ENCODE peak calls at places on chromosomes 12 and 14, in nine cellular contexts. L, J, A, V, G, I, R, M and X are unnamed samples.

GRCh38 chr14:54447231-54447692 is 6.1 kb upstream of the CNIH1 start:
- DNase-seq in L (no peak), J (no peak), A (no peak), V (no peak), G (no peak), I (no peak), R (peak), M (no peak), X (no peak)

GRCh38 chr14:74579447-74580274 is 32.4 kb downstream of the LTBP2 start:
- DNase-seq in L (peak), J (no peak), A (peak), V (peak), G (no peak), I (no peak), R (peak), M (no peak), X (no peak)

GRCh38 chr14:61355892-61356325 is 34.5 kb downstream of the PRKCH start:
- DNase-seq in L (peak), J (peak), A (peak), V (no peak), G (no peak), I (no peak), R (peak), M (peak), X (peak)

GRCh38 chr12:124273630-124274029 is 21.3 kb upstream of the RFLNA start:
- DNase-seq in L (peak), J (no peak), A (peak), V (no peak), G (no peak), I (peak), R (peak), M (no peak), X (peak)

GRCh38 chr14:32711103-32711680 is 227.5 kb upstream of the NPAS3 start:
- DNase-seq in L (peak), J (no peak), A (peak), V (no peak), G (peak), I (peak), R (peak), M (no peak), X (no peak)

GRCh38 chr12:10982244-10982643 is 4.5 kb downstream of the TAS2R50 start:
- DNase-seq in L (no peak), J (no peak), A (no peak), V (no peak), G (no peak), I (no peak), R (no peak), M (no peak), X (no peak)

GRCh38 chr12:65170245-65170881 is 980 bp downstream of the LEMD3 start:
- DNase-seq in L (peak), J (peak), A (peak), V (no peak), G (peak), I (peak), R (peak), M (peak), X (no peak)

GRCh38 chr14:30994681-30995620 is 30.5 kb upstream of the AP4S1 start:
- DNase-seq in L (peak), J (no peak), A (peak), V (no peak), G (no peak), I (no peak), R (peak), M (no peak), X (no peak)

GRCh38 chr12:67208326-67209067 is 60.7 kb upstream of the CAND1 start:
- DNase-seq in L (no peak), J (no peak), A (no peak), V (no peak), G (no peak), I (no peak), R (no peak), M (no peak), X (no peak)

GRCh38 chr12:110966081-110966760 is 45.8 kb upstream of the MYL2 start:
- DNase-seq in L (no peak), J (no peak), A (no peak), V (no peak), G (no peak), I (no peak), R (no peak), M (no peak), X (no peak)

GRCh38 chr12:27191531-27191930 is 52.6 kb upstream of the STK38L start:
- DNase-seq in L (no peak), J (no peak), A (no peak), V (no peak), G (no peak), I (no peak), R (no peak), M (no peak), X (no peak)

GRCh38 chr14:31926652-31927347 is 150.3 kb upstream of the ARHGAP5 start:
- DNase-seq in L (no peak), J (no peak), A (peak), V (no peak), G (no peak), I (no peak), R (peak), M (no peak), X (no peak)

GRCh38 chr12:79690156-79690605 is 583 bp downstream of the PAWR start:
- DNase-seq in L (no peak), J (peak), A (no peak), V (no peak), G (peak), I (peak), R (peak), M (peak), X (no peak)

GRCh38 chr12:121138284-121138683 is 5.6 kb downstream of the P2RX7 start:
- DNase-seq in L (no peak), J (no peak), A (no peak), V (no peak), G (no peak), I (no peak), R (no peak), M (no peak), X (no peak)

GRCh38 chr14:105910426-105910825 is 384.0 kb downstream of the TMEM121 start:
- DNase-seq in L (no peak), J (no peak), A (no peak), V (no peak), G (no peak), I (no peak), R (no peak), M (no peak), X (no peak)

GRCh38 chr12:93442411-93443340 is 929 bp upstream of the UBE2N start:
- DNase-seq in L (no peak), J (no peak), A (no peak), V (no peak), G (no peak), I (peak), R (peak), M (no peak), X (no peak)

GRCh38 chr14:105532735-105533141 is 6.4 kb downstream of the TMEM121 start:
- DNase-seq in L (no peak), J (no peak), A (peak), V (no peak), G (no peak), I (no peak), R (no peak), M (peak), X (no peak)

GRCh38 chr14:68231832-68232642 is 412.5 kb downstream of the RAD51B start:
- DNase-seq in L (peak), J (no peak), A (peak), V (no peak), G (no peak), I (no peak), R (peak), M (no peak), X (no peak)

GRCh38 chr14:105248368-105249174 is at the start of gene BTBD6:
- DNase-seq in L (peak), J (peak), A (peak), V (no peak), G (peak), I (peak), R (peak), M (peak), X (peak)

GRCh38 chr12:31355747-31356107 is 29.8 kb upstream of the SINHCAF start:
- DNase-seq in L (no peak), J (no peak), A (no peak), V (no peak), G (no peak), I (no peak), R (no peak), M (no peak), X (no peak)

GRCh38 chr14:69614592-69614991 is 3.2 kb downstream of the SUSD6 start:
- DNase-seq in L (no peak), J (peak), A (no peak), V (no peak), G (peak), I (no peak), R (no peak), M (peak), X (no peak)

GRCh38 chr12:44101470-44101869 is 265.6 kb downstream of the TMEM117 start:
- DNase-seq in L (no peak), J (no peak), A (no peak), V (no peak), G (no peak), I (no peak), R (no peak), M (no peak), X (no peak)

GRCh38 chr14:91252901-91253794 is 8.6 kb upstream of the GPR68 start:
- DNase-seq in L (no peak), J (no peak), A (no peak), V (no peak), G (no peak), I (peak), R (no peak), M (no peak), X (no peak)

GRCh38 chr12:30515351-30515750 is 180.3 kb downstream of the IPO8 start:
- DNase-seq in L (peak), J (no peak), A (peak), V (no peak), G (no peak), I (peak), R (no peak), M (no peak), X (peak)

GRCh38 chr12:108312073-108312884 is 26.8 kb downstream of the CMKLR1 start:
- DNase-seq in L (no peak), J (no peak), A (no peak), V (no peak), G (no peak), I (no peak), R (no peak), M (no peak), X (no peak)

GRCh38 chr12:80632835-80633234 is 74.6 kb upstream of the MYF6 start:
- DNase-seq in L (peak), J (no peak), A (no peak), V (no peak), G (no peak), I (peak), R (no peak), M (no peak), X (no peak)

GRCh38 chr12:100229036-100229635 is 28.5 kb downstream of the ACTR6 start:
- DNase-seq in L (no peak), J (no peak), A (peak), V (no peak), G (no peak), I (no peak), R (peak), M (no peak), X (peak)
- TF ChIP-seq CTCF in L (peak), J (no peak), A (no peak), V (peak), G (no peak), I (no peak), R (peak), M (no peak), X (peak)

GRCh38 chr12:53937596-53938275 is 895 bp upstream of the HOXC13 start:
- DNase-seq in L (no peak), J (no peak), A (no peak), V (no peak), G (no peak), I (no peak), R (no peak), M (no peak), X (no peak)

GRCh38 chr12:53938276-53939140 is at the start of gene HOXC13:
- DNase-seq in L (no peak), J (no peak), A (no peak), V (no peak), G (peak), I (peak), R (no peak), M (peak), X (peak)

GRCh38 chr12:53940448-53941014 is 1.9 kb downstream of the HOXC13 start:
- DNase-seq in L (no peak), J (no peak), A (no peak), V (no peak), G (no peak), I (no peak), R (no peak), M (no peak), X (no peak)

GRCh38 chr12:53941187-53941586 is 2.6 kb downstream of the HOXC13 start:
- DNase-seq in L (no peak), J (no peak), A (no peak), V (no peak), G (no peak), I (no peak), R (no peak), M (no peak), X (no peak)

GRCh38 chr12:53939141-53940108 is 794 bp downstream of the HOXC13 start:
- DNase-seq in L (no peak), J (no peak), A (no peak), V (no peak), G (no peak), I (peak), R (no peak), M (no peak), X (no peak)
- H3K4me3 ChIP-seq in L (no peak), J (no peak), A (no peak), V (no peak), G (no peak), I (no peak), R (no peak), M (peak), X (no peak)

GRCh38 chr14:24483604-24484252 is 24.3 kb downstream of the CMA1 start:
- DNase-seq in L (no peak), J (no peak), A (peak), V (no peak), G (no peak), I (peak), R (peak), M (no peak), X (no peak)
- TF ChIP-seq CTCF in L (no peak), J (no peak), A (no peak), V (no peak), G (no peak), I (no peak), R (no peak), M (no peak), X (no peak)

DNA sequence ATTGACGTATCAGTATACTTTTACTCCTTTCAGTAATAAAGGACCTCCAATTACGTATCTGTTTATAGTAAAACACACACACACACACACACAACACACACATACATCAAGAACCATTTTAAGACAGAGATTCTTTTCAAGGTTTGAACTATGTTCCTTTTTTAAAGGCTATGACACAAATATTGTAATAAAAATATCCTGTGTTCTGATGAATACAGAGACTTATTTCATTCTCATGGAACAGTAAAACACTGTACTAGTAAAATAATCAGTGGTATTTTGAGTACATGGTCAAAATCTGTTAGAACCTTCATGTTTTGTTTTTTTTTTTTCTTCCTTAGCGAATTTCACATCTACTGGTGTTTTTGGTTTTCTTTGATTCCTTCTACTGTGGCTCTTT is 7.6 kb downstream of the FLRT2 start:
- DNase-seq in L (no peak), J (no peak), A (no peak), V (no peak), G (no peak), I (no peak), R (no peak), M (no peak), X (no peak)
- H3K4me3 ChIP-seq in L (no peak), J (no peak), A (no peak), V (no peak), G (no peak), I (no peak), R (no peak), M (no peak), X (no peak)

GRCh38 chr12:109764123-109764522 is 50.5 kb downstream of the FAM222A start:
- DNase-seq in L (no peak), J (peak), A (no peak), V (no peak), G (no peak), I (no peak), R (no peak), M (no peak), X (no peak)
- TF ChIP-seq CTCF in L (no peak), J (no peak), A (no peak), V (no peak), G (no peak), I (no peak), R (no peak), M (no peak), X (no peak)